ENCODE peak calls at places on chromosomes 5 and 9, in nine cellular contexts. I is mesothelial cell of epicardium, S is endodermal cell, X is upper lobe of left lung, B is foreskin fibroblast, E is fibroblast of lung, M is cardiac muscle cell, R is neural progenitor cell, N is fibroblast of the aortic adventitia. G is an unnamed sample.

GRCh38 chr9:137114613-137115393 is at the start of gene DPP7:
- DNase-seq in N (peak), S (peak), M (peak), I (peak), X (peak), E (no peak), B (peak), R (peak), G (peak)

GRCh38 chr5:57338068-57338848 is 144.4 kb downstream of the ACTBL2 start:
- DNase-seq in N (peak), R (peak), X (no peak), I (no peak), S (peak), E (peak), B (no peak), M (peak), G (no peak)

GRCh38 chr9:68981825-68982224 is 32.1 kb downstream of the PRKACG start:
- DNase-seq in X (no peak), I (no peak), M (no peak), N (no peak), S (no peak), R (no peak), E (no peak), B (no peak), G (no peak)

GRCh38 chr5:99122976-99123375 is 194.2 kb upstream of the CHD1 start:
- DNase-seq in E (peak), M (no peak), S (no peak), R (no peak), B (no peak), X (no peak), N (no peak), I (no peak), G (no peak)

GRCh38 chr5:1633605-1634336 is 110.0 kb upstream of the LPCAT1 start:
- DNase-seq in M (peak), E (peak), I (peak), R (peak), B (peak), N (peak), S (peak), X (peak), G (peak)

GRCh38 chr9:132319421-132320110 is 35.2 kb downstream of the SETX start:
- DNase-seq in R (peak), I (no peak), B (no peak), X (no peak), M (peak), S (no peak), N (peak), E (peak), G (no peak)

GRCh38 chr5:6403416-6403815 is 25.1 kb upstream of the MED10 start:
- DNase-seq in B (no peak), X (no peak), S (peak), M (no peak), N (no peak), E (no peak), I (no peak), R (no peak), G (no peak)

GRCh38 chr9:94908041-94908563 is 181.6 kb downstream of the AOPEP start:
- DNase-seq in E (no peak), I (no peak), S (no peak), B (no peak), R (no peak), N (peak), M (no peak), X (no peak), G (no peak)

GRCh38 chr9:27154923-27155322 is 45.9 kb downstream of the TEK start:
- DNase-seq in S (no peak), M (peak), I (no peak), R (no peak), B (no peak), E (peak), N (peak), X (peak), G (no peak)

GRCh38 chr9:80251778-80252177 is 680.0 kb downstream of the TLE4 start:
- DNase-seq in M (no peak), N (no peak), E (no peak), R (no peak), X (no peak), B (no peak), I (no peak), S (no peak), G (no peak)

GRCh38 chr5:149999866-150000260 is 591 bp downstream of the TIGD6 start:
- DNase-seq in R (no peak), X (no peak), M (no peak), I (no peak), S (no peak), N (no peak), B (no peak), E (no peak), G (no peak)

GRCh38 chr5:78627175-78627574 is 21.4 kb downstream of the LHFPL2 start:
- DNase-seq in M (no peak), B (no peak), X (no peak), R (no peak), S (peak), N (peak), I (no peak), E (peak), G (no peak)

GRCh38 chr9:35910613-35911488 is 1.6 kb downstream of the SPAAR start:
- DNase-seq in N (peak), I (no peak), S (peak), M (peak), E (peak), R (peak), B (peak), X (peak), G (no peak)
- TF ChIP-seq CTCF in N (peak), I (peak), S (peak), M (peak), E (peak), R (peak), B (peak), X (peak), G (peak)

DNA sequence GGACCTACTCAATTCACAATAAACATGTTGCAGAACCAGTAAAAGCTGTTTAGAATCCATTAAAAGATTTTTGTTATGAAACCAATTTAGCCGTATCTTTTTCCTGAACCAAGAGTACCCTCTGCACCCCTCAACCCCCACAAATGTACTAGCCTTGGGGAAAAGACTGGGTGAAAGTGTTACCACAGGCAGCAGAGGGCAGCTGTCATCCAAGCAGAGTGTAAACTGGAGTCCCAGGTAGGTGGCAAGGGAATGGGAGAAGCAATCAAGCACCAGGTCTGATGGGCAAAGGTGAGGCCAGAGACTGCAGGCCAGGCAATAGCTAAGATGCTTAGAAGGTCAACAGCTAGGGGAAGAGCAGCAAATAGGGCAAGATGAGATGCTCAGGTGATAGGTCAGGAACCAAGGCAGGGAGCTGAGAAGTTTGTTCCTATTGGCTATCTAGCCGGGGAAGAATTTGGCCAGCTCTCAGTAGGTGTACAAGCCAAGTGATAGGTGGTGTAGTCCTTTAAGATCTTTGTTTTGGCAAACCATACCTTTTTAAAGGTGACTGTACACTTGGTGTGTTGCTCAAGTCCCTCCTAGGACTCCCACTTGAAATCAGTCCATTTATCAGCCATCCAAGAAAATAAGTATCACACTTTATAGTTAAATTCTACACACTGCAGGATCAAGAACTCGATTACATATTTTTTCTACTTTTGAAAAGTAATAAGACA is 77.8 kb upstream of the CCDC112 start:
- DNase-seq in X (peak), S (no peak), M (no peak), R (no peak), N (no peak), E (no peak), I (no peak), B (no peak), G (no peak)
- TF ChIP-seq CTCF in X (no peak), S (peak), M (no peak), R (peak), N (no peak), E (no peak), I (no peak), B (no peak), G (peak)

GRCh38 chr9:131290039-131290766 is 680 bp downstream of the PLPP7 start:
- DNase-seq in N (peak), X (no peak), B (no peak), I (no peak), S (no peak), M (no peak), E (no peak), R (no peak), G (no peak)

GRCh38 chr9:131288217-131288616 is 1.3 kb upstream of the PLPP7 start:
- DNase-seq in X (no peak), E (no peak), I (no peak), R (no peak), S (no peak), N (no peak), B (no peak), M (no peak), G (no peak)

GRCh38 chr9:131287366-131287765 is 2.2 kb upstream of the PLPP7 start:
- DNase-seq in I (no peak), S (no peak), B (no peak), R (no peak), X (no peak), E (no peak), N (no peak), M (peak), G (no peak)

GRCh38 chr9:131290767-131291370 is 1.3 kb downstream of the PLPP7 start:
- DNase-seq in M (no peak), S (no peak), I (no peak), N (no peak), E (no peak), X (no peak), R (no peak), B (no peak), G (no peak)

GRCh38 chr9:131289301-131290038 is at the start of gene PLPP7:
- DNase-seq in R (peak), B (peak), I (no peak), N (peak), M (peak), E (peak), S (peak), X (no peak), G (peak)
- TF ChIP-seq CTCF in R (no peak), B (no peak), I (no peak), N (no peak), M (no peak), E (no peak), S (no peak), X (no peak), G (no peak)

GRCh38 chr9:127451681-127452480 is 571 bp downstream of the LRSAM1 start:
- DNase-seq in E (peak), N (peak), I (no peak), M (peak), S (peak), R (peak), X (peak), B (no peak), G (peak)

GRCh38 chr9:127452481-127453092 is 1.3 kb downstream of the LRSAM1 start:
- DNase-seq in I (peak), B (no peak), N (peak), X (peak), E (peak), S (no peak), R (no peak), M (peak), G (no peak)

GRCh38 chr9:127458921-127459320 is 7.6 kb downstream of the LRSAM1 start:
- DNase-seq in R (no peak), S (no peak), I (no peak), B (no peak), N (no peak), X (peak), E (no peak), M (no peak), G (no peak)

GRCh38 chr9:127457191-127457878 is 6.0 kb downstream of the LRSAM1 start:
- DNase-seq in S (peak), B (no peak), E (no peak), R (no peak), N (no peak), M (no peak), I (no peak), X (no peak), G (no peak)

GRCh38 chr9:127455299-127455992 is 4.1 kb downstream of the LRSAM1 start:
- DNase-seq in S (peak), R (no peak), I (no peak), X (peak), E (no peak), M (no peak), N (peak), B (no peak), G (no peak)
- TF ChIP-seq CTCF in S (peak), R (peak), I (no peak), X (no peak), E (no peak), M (peak), N (no peak), B (peak), G (peak)

DNA sequence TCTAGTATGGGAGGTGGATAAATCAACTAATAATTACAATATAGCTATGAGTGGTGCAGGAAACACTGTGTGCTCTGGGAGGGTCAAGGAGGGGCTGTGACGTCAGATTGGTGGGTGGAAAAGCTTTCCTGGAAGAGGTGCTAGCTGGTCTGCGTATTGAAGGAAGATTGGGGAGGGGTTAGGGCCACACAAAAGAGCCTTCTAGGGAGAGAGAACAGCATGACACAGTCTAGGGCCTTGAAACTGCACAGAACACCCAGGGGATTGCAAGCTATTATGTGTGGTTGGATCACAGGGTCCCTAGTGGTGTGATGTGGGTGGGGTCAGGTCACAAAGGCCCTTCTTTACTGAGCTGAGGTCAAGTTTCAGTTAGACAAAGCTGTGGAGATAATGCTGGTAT is 197.3 kb upstream of the IL12B start:
- DNase-seq in E (no peak), N (no peak), X (peak), I (no peak), B (no peak), S (no peak), M (no peak), R (no peak), G (no peak)
- TF ChIP-seq CTCF in E (no peak), N (no peak), X (no peak), I (no peak), B (no peak), S (no peak), M (no peak), R (no peak), G (no peak)

GRCh38 chr9:77807295-77807694 is 159.2 kb upstream of the GNA14 start:
- DNase-seq in I (no peak), E (peak), X (no peak), N (peak), R (no peak), B (peak), S (no peak), M (no peak), G (no peak)

GRCh38 chr9:77809552-77809951 is 161.4 kb upstream of the GNA14 start:
- DNase-seq in I (no peak), S (no peak), R (no peak), N (peak), E (peak), X (no peak), M (no peak), B (no peak), G (no peak)

GRCh38 chr9:77806697-77807096 is 158.6 kb upstream of the GNA14 start:
- DNase-seq in I (no peak), X (no peak), E (no peak), B (no peak), R (no peak), S (no peak), M (no peak), N (peak), G (no peak)

GRCh38 chr9:77808750-77809079 is 160.6 kb upstream of the GNA14 start:
- DNase-seq in B (no peak), E (no peak), M (no peak), R (no peak), N (no peak), S (no peak), I (no peak), X (no peak), G (no peak)

DNA sequence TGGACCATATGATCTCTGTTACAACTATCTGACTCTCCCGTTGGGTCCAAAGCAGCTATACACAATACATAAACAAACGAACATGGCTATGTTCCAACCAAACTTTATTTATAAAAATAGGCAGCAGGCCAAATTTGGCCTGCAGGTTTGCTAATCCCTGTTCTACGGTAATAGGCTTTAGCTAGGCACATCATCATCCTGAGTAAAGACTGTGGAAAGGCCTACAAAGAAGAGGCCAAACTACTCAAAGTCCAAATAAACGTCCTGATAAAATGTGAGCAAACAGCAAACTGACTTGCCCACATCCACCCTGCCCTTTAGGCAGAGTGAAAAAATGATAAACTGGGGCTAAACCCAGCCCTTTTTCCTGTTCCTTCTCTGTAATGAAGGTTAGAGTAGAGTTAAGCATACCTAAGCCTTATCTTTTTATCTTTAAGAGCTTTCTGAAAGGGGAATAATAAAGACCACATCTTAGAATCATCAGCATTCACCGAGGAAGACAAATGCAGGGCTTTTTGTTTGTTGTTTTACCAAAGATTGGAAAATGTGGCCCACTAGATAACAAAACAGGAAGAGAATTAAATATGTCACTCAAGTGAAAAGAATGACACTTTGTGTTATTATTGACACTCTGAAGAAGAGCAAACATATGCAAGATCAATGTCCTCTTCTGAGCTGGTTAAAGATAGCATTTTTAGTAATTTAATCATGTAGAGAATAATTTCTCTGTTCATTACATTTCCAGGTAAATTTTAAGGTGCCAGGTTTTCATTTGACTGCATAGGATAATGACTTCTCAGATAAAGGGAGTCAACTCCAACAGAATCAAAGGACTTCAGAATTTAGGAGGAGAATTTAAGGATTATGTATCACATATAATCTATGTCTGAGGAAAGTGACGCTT is 160.0 kb upstream of the GNA14 start:
- DNase-seq in M (no peak), X (no peak), S (no peak), N (no peak), B (no peak), R (no peak), E (no peak), I (no peak), G (no peak)
- TF ChIP-seq CTCF in M (no peak), X (no peak), S (no peak), N (no peak), B (no peak), R (no peak), E (no peak), I (no peak), G (no peak)